ENCODE peak calls at places on chromosomes 1 and 21, in five cellular contexts. S is heart left ventricle, U is breast epithelium, M is GM12878, X is esophagus squamous epithelium. C is an unnamed sample.

GRCh38 chr1:113370868-113371267 is 19.4 kb upstream of the MAGI3 start:
- DNase-seq in X (no peak), M (no peak), U (no peak), S (no peak), C (no peak)

GRCh38 chr1:70495370-70495769 is 84.3 kb downstream of the CTH start:
- DNase-seq in X (no peak), S (no peak), U (no peak), M (no peak), C (no peak)

GRCh38 chr1:240608707-240609106 is 3.2 kb downstream of the GREM2 start:
- DNase-seq in X (no peak), S (no peak), U (no peak), M (no peak), C (no peak)

GRCh38 chr1:9008236-9008635 is 18.0 kb downstream of the SLC2A7 start:
- DNase-seq in M (no peak), X (no peak), U (no peak), S (no peak), C (no peak)

GRCh38 chr1:110485725-110486124 is 33.2 kb downstream of the KCNA10 start:
- DNase-seq in X (no peak), M (no peak), S (no peak), U (no peak), C (no peak)

GRCh38 chr1:54476231-54477109 is 70.3 kb upstream of the SSBP3 start:
- DNase-seq in U (no peak), M (no peak), S (no peak), X (no peak), C (no peak)

GRCh38 chr21:32581732-32582131 is 3.6 kb downstream of the TCP10L start:
- DNase-seq in M (no peak), U (no peak), X (no peak), S (no peak), C (no peak)

GRCh38 chr1:4655674-4656532 is 1.5 kb downstream of the AJAP1 start:
- DNase-seq in U (peak), S (peak), X (no peak), M (no peak), C (peak)

GRCh38 chr1:3483801-3484444 is 29.5 kb downstream of the ARHGEF16 start:
- DNase-seq in M (no peak), X (no peak), S (no peak), U (no peak), C (no peak)

GRCh38 chr1:108082006-108082405 is 117.0 kb upstream of the VAV3 start:
- DNase-seq in U (peak), M (no peak), X (no peak), S (no peak), C (no peak)

GRCh38 chr1:204826970-204827369 is 43.7 kb upstream of the NFASC start:
- DNase-seq in U (no peak), M (no peak), S (no peak), X (no peak), C (no peak)

GRCh38 chr1:110292327-110292741 is 46.8 kb upstream of the RBM15 start:
- DNase-seq in M (no peak), X (no peak), U (no peak), S (no peak), C (peak)

GRCh38 chr1:101820080-101820479 is 176.6 kb downstream of the OLFM3 start:
- DNase-seq in M (no peak), X (no peak), S (no peak), U (no peak), C (no peak)

GRCh38 chr1:2304282-2304681 is 76.2 kb downstream of the SKI start:
- DNase-seq in S (no peak), M (no peak), X (no peak), U (no peak), C (no peak)

GRCh38 chr21:27104749-27105439 is 138.0 kb upstream of the ADAMTS5 start:
- DNase-seq in X (no peak), M (no peak), U (no peak), S (no peak), C (no peak)

GRCh38 chr1:150148834-150149489 is 754 bp upstream of the PLEKHO1 start:
- DNase-seq in X (no peak), S (no peak), M (no peak), U (no peak), C (no peak)

GRCh38 chr1:181106022-181106312 is 17.5 kb downstream of the IER5 start:
- DNase-seq in M (no peak), U (no peak), X (no peak), S (no peak), C (no peak)

GRCh38 chr1:181106479-181106878 is 18.0 kb downstream of the IER5 start:
- DNase-seq in U (no peak), X (no peak), S (no peak), M (no peak), C (no peak)

GRCh38 chr1:181104042-181104789 is 15.7 kb downstream of the IER5 start:
- DNase-seq in S (no peak), M (no peak), X (no peak), U (peak), C (no peak)

GRCh38 chr1:181104790-181105133 is 16.3 kb downstream of the IER5 start:
- DNase-seq in M (no peak), U (no peak), S (no peak), X (no peak), C (peak)

GRCh38 chr1:181105134-181106021 is 16.9 kb downstream of the IER5 start:
- DNase-seq in U (peak), X (peak), S (peak), M (no peak), C (peak)
- TF ChIP-seq POLR2A in U (no peak), X (peak), S (peak), M (peak), C (no peak)

GRCh38 chr1:211739671-211740411 is 64.4 kb upstream of the NEK2 start:
- DNase-seq in S (no peak), U (no peak), M (no peak), X (no peak), C (no peak)

GRCh38 chr1:211738096-211738708 is 62.8 kb upstream of the NEK2 start:
- DNase-seq in U (no peak), X (no peak), M (no peak), S (no peak), C (no peak)

GRCh38 chr1:211737115-211738035 is 62.0 kb upstream of the NEK2 start:
- DNase-seq in S (no peak), M (no peak), X (no peak), U (no peak), C (no peak)

GRCh38 chr1:211741116-211741515 is 65.7 kb upstream of the NEK2 start:
- DNase-seq in S (no peak), M (no peak), U (no peak), X (no peak), C (no peak)

GRCh38 chr1:211738709-211739301 is 63.4 kb upstream of the NEK2 start:
- DNase-seq in M (no peak), U (no peak), X (no peak), S (no peak), C (no peak)
- H3K4me3 ChIP-seq in M (no peak), U (no peak), X (no peak), S (no peak), C (no peak)

DNA sequence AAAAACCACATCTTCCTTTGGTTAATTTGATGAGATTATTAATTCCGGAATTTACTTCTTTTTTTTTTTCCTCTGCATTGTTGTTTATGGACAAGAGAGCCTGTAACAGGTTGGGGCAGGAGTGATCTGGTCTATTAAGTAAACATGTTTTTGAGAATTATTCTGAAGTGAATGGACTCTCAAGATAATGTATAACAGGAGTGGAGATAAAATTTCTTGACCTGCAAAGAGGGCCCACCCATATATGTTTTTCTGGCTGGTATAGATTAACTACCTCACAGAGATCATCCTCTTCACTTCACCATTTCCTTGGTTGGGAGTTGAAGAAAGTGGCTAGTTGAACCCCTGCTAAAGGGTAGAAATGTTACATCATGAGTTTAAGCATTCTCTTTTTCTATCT is 10.7 kb downstream of the DDI2 start:
- DNase-seq in X (no peak), U (no peak), M (no peak), S (no peak), C (no peak)
- TF ChIP-seq POLR2A in X (no peak), U (no peak), M (no peak), S (no peak), C (no peak)

GRCh38 chr1:38941093-38941492 is 537 bp downstream of the RHBDL2 start:
- DNase-seq in U (no peak), X (no peak), M (no peak), S (no peak), C (no peak)
- H3K4me3 ChIP-seq in U (peak), X (peak), M (no peak), S (peak), C (peak)

GRCh38 chr1:11978290-11978689 is 2.0 kb upstream of the MFN2 start:
- DNase-seq in U (no peak), X (no peak), M (no peak), S (no peak), C (no peak)

GRCh38 chr1:11981378-11982009 is 1.2 kb downstream of the MFN2 start:
- DNase-seq in X (no peak), M (no peak), S (no peak), U (no peak), C (peak)

GRCh38 chr1:11980676-11980972 is 380 bp downstream of the MFN2 start:
- DNase-seq in U (no peak), X (no peak), M (no peak), S (no peak), C (no peak)

GRCh38 chr1:11979453-11979817 is 809 bp upstream of the MFN2 start:
- DNase-seq in X (peak), S (no peak), U (peak), M (no peak), C (no peak)

GRCh38 chr1:11979818-11980675 is at the start of gene MFN2:
- DNase-seq in M (peak), X (peak), S (peak), U (peak), C (peak)
- TF ChIP-seq POLR2A in M (peak), X (peak), S (peak), U (no peak), C (no peak)

GRCh38 chr1:156931974-156932710 is 11.7 kb downstream of the LRRC71 start:
- DNase-seq in U (no peak), S (no peak), M (no peak), X (no peak), C (no peak)
- H3K4me3 ChIP-seq in U (peak), S (no peak), M (no peak), X (no peak), C (no peak)

DNA sequence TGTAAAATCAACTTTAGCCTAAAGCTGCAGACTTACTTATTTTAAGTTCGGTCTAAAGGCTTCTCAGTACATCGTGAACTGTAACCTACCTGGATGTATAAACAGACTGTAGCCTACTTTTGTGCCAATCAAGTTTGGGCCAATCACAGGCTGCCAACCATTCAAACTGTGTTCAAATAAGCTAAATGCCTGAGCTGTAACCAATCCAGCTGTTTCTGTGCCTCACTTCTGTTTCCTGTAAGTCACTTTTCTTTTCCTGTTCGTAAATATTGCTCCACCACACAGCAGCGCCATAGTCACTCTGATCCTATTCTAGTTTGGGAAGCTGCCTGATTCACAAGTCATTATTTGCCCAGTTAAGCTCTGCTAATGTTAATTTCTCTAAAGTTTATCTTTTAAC is 37.5 kb upstream of the SLAMF9 start:
- DNase-seq in X (no peak), S (no peak), M (no peak), U (no peak), C (no peak)
- TF ChIP-seq POLR2A in X (no peak), S (no peak), M (no peak), U (no peak), C (no peak)

DNA sequence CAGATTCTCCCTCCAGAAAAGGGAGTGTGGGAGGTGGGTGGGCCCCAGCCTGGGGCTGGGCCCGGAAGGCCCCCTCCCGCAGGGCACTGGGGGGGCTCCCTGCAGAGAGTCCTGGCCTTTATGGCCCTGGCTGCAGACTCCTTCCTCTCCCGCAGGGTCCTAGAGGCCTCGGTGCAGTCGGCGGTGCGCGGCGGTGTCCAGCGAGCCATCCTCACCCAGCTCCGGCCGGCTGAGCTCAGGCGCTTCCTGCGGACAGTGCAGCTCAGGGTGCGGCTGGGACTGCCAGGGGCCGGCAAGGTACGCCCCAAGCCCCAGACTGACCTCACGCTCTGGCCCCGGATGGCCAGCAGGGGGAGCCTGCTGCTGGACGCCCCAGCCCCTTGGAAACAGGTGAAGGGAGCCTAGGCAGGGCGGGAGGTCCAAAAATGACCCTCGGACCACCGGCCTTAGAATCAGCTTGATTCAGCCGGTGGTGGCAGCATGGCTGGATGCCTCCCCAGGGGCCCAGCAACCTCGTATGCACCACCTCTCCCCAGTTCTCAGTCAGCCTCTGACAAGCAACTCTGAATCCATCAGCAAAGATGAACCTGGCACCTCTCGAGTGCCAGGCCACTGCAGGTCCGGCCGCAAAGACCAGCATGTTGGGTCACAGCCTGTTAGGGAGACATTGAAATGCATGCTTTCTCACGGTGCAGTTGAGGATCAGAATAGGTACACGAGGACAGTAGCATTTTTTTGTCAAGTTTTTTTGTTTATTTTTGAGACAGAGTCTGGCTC is 20.6 kb downstream of the MTHFR start:
- DNase-seq in X (no peak), S (peak), U (no peak), M (no peak), C (peak)
- H3K4me3 ChIP-seq in X (peak), S (peak), U (peak), M (no peak), C (no peak)

C was measured in lower leg skin.